ENCODE peak calls at places on chromosomes 6 and 20, in seven cellular contexts. Z is GM12891, J is germinal center, A is upper lobe of right lung, Q is M059J, F is neural crest cell, I is COR-L47. O is an unnamed sample.

GRCh38 chr6:138545621-138545980 is 46.3 kb upstream of the NHSL1 start:
- DNase-seq in J (no peak), A (peak; percentile 85), Q (no peak), I (no peak), F (peak; percentile 48), Z (no peak), O (no peak)

GRCh38 chr6:4403828-4404227 is 268.5 kb upstream of the ECI2 start:
- DNase-seq in Q (no peak), A (no peak), Z (no peak), I (no peak), J (no peak), F (no peak), O (no peak)

GRCh38 chr6:137811121-137811911 is 55.7 kb upstream of the TNFAIP3 start:
- DNase-seq in F (no peak), J (peak; percentile 76), A (peak; percentile 84), I (no peak), Q (peak; percentile 93), Z (peak; percentile 55), O (peak; percentile 74)

GRCh38 chr6:81683928-81684327 is 68.6 kb downstream of the TENT5A start:
- DNase-seq in I (no peak), A (no peak), Z (no peak), J (no peak), F (no peak), Q (peak; percentile 78), O (no peak)

GRCh38 chr6:56804996-56805395 is 149.9 kb upstream of the BEND6 start:
- DNase-seq in I (no peak), Z (no peak), J (no peak), A (no peak), Q (peak; percentile 81), F (no peak), O (no peak)

GRCh38 chr20:15061955-15062354 is 724.5 kb upstream of the FLRT3 start:
- DNase-seq in J (no peak), F (no peak), A (no peak), I (no peak), Q (no peak), Z (no peak), O (no peak)

GRCh38 chr6:108363113-108363512 is 68.3 kb downstream of the AFG1L start:
- DNase-seq in F (no peak), Q (no peak), A (no peak), J (no peak), Z (no peak), I (no peak), O (no peak)

GRCh38 chr6:7468382-7469081 is 72.9 kb upstream of the DSP start:
- DNase-seq in Z (no peak), I (no peak), A (no peak), J (no peak), Q (peak; percentile 79), F (no peak), O (no peak)

GRCh38 chr20:17859002-17859615 is 109.5 kb downstream of the SNX5 start:
- DNase-seq in A (peak; percentile 63), Q (no peak), Z (no peak), J (no peak), F (no peak), I (no peak), O (no peak)

GRCh38 chr20:19502169-19502568 is 255.9 kb upstream of the RIN2 start:
- DNase-seq in Q (no peak), F (no peak), A (no peak), I (no peak), J (no peak), Z (no peak), O (no peak)

GRCh38 chr6:4565301-4566250 is 210.6 kb upstream of the CDYL start:
- DNase-seq in J (no peak), I (no peak), F (no peak), A (no peak), Z (no peak), Q (no peak), O (no peak)

GRCh38 chr6:127114214-127114613 is 4.3 kb upstream of the RSPO3 start:
- DNase-seq in J (no peak), Q (no peak), I (no peak), Z (no peak), F (no peak), A (no peak), O (no peak)

GRCh38 chr6:74872754-74873446 is 333.0 kb downstream of the COL12A1 start:
- DNase-seq in I (no peak), J (no peak), F (no peak), Q (no peak), A (no peak), Z (no peak), O (no peak)

GRCh38 chr6:20211941-20212391 is 303 bp downstream of the MBOAT1 start:
- DNase-seq in F (no peak), Z (no peak), I (no peak), A (no peak), J (no peak), Q (peak; percentile 63), O (no peak)

GRCh38 chr20:32535953-32536823 is 48.9 kb downstream of the NOL4L start:
- DNase-seq in J (peak; percentile 87), Z (peak; percentile 82), F (peak; percentile 51), Q (peak; percentile 46), I (peak; percentile 95), A (peak; percentile 81), O (peak; percentile 79)

GRCh38 chr20:23125625-23126191 is 39.6 kb upstream of the CD93 start:
- DNase-seq in A (peak; percentile 74), Q (no peak), F (no peak), J (no peak), I (no peak), Z (no peak), O (no peak)

GRCh38 chr6:3489032-3489757 is 32.3 kb upstream of the SLC22A23 start:
- DNase-seq in F (no peak), A (no peak), Q (peak; percentile 33), Z (no peak), I (no peak), J (no peak), O (no peak)

GRCh38 chr6:138601128-138601527 is 101.8 kb upstream of the NHSL1 start:
- DNase-seq in A (no peak), I (no peak), Z (no peak), J (no peak), F (no peak), Q (no peak), O (no peak)

GRCh38 chr6:44078795-44079671 is 48.2 kb downstream of the MRPL14 start:
- DNase-seq in Q (peak; percentile 73), I (no peak), A (no peak), Z (no peak), J (peak; percentile 68), F (peak; percentile 87), O (peak; percentile 64)

GRCh38 chr6:4698901-4699659 is 77.1 kb upstream of the CDYL start:
- DNase-seq in J (no peak), A (no peak), I (peak; percentile 49), F (no peak), Z (no peak), Q (peak; percentile 52), O (no peak)

GRCh38 chr6:2639167-2639566 is 111.6 kb downstream of the MYLK4 start:
- DNase-seq in A (no peak), Z (no peak), Q (no peak), I (no peak), J (no peak), F (no peak), O (no peak)

GRCh38 chr6:152110878-152111820 is 303.7 kb downstream of the ESR1 start:
- DNase-seq in A (no peak), Z (no peak), J (no peak), F (no peak), I (no peak), Q (peak; percentile 92), O (no peak)

GRCh38 chr6:157060440-157060949 is 262.8 kb downstream of the TMEM242 start:
- DNase-seq in Z (no peak), J (no peak), Q (peak; percentile 30), F (no peak), I (no peak), A (no peak), O (no peak)

GRCh38 chr6:151179321-151179720 is 60.4 kb upstream of the AKAP12 start:
- DNase-seq in A (no peak), Z (no peak), J (no peak), F (no peak), Q (peak; percentile 91), I (no peak), O (no peak)

GRCh38 chr6:83474309-83474708 is 38.0 kb upstream of the PRSS35 start:
- DNase-seq in A (no peak), J (no peak), F (no peak), I (peak; percentile 89), Q (peak; percentile 28), Z (no peak), O (no peak)

GRCh38 chr6:133646021-133646682 is 242.8 kb upstream of the TCF21 start:
- DNase-seq in Z (no peak), F (no peak), Q (peak; percentile 94), I (no peak), J (no peak), A (no peak), O (no peak)

GRCh38 chr20:23245553-23246128 is 105.0 kb upstream of the NXT1 start:
- DNase-seq in A (peak; percentile 81), Q (peak; percentile 48), I (no peak), F (peak; percentile 28), Z (peak; percentile 69), J (peak; percentile 71), O (peak; percentile 15)

GRCh38 chr20:39152742-39153141 is 190.6 kb downstream of the DHX35 start:
- DNase-seq in A (no peak), F (no peak), J (no peak), I (no peak), Z (no peak), Q (no peak), O (no peak)

GRCh38 chr6:151523034-151523433 is 29.2 kb downstream of the CCDC170 start:
- DNase-seq in I (no peak), A (no peak), F (no peak), Q (no peak), Z (no peak), J (no peak), O (no peak)

GRCh38 chr20:6228302-6228843 is 105.5 kb upstream of the FERMT1 start:
- DNase-seq in A (no peak), Z (no peak), F (no peak), J (no peak), Q (no peak), I (no peak), O (no peak)

GRCh38 chr6:116996842-116997241 is 119.8 kb downstream of the RFX6 start:
- DNase-seq in F (no peak), Q (no peak), I (no peak), J (no peak), Z (no peak), A (no peak), O (no peak)

GRCh38 chr6:113856571-113857564 is at the start of gene MARCKS:
- DNase-seq in F (peak; percentile 80), Z (no peak), J (peak; percentile 85), I (peak; percentile 82), A (peak; percentile 78), Q (peak; percentile 92), O (peak; percentile 78)